ENCODE peak calls at places on chromosomes 1 and 21, in seven cellular contexts. R, P, E, O, C, L and N are unnamed samples.

GRCh38 chr1:12142891-12143630 is 23.7 kb upstream of the TNFRSF1B start:
- DNase-seq in R (no peak), P (peak; percentile 90), E (no peak), O (peak; percentile 79), C (no peak), L (no peak), N (no peak)

GRCh38 chr1:29256395-29256794 is 20.1 kb downstream of the PTPRU start:
- DNase-seq in R (no peak), P (peak; percentile 30), E (no peak), O (no peak), C (no peak), L (no peak), N (no peak)

GRCh38 chr1:169133801-169134558 is 27.5 kb downstream of the ATP1B1 start:
- DNase-seq in R (no peak), P (no peak), E (no peak), O (no peak), C (no peak), L (no peak), N (no peak)

GRCh38 chr1:61334718-61335589 is 252.6 kb downstream of the NFIA start:
- DNase-seq in R (no peak), P (no peak), E (no peak), O (no peak), C (peak; percentile 30), L (peak; percentile 67), N (no peak)

GRCh38 chr1:193308438-193308837 is 122.0 kb upstream of the B3GALT2 start:
- DNase-seq in R (no peak), P (no peak), E (no peak), O (no peak), C (no peak), L (peak; percentile 6), N (no peak)

GRCh38 chr1:178497903-178498478 is 1.2 kb upstream of the CLEC20A start:
- DNase-seq in R (no peak), P (no peak), E (no peak), O (no peak), C (no peak), L (no peak), N (no peak)

GRCh38 chr1:2090216-2090890 is 40.1 kb downstream of the PRKCZ start:
- DNase-seq in R (no peak), P (no peak), E (no peak), O (no peak), C (no peak), L (no peak), N (no peak)

GRCh38 chr1:44808938-44809917 is 905 bp downstream of the BTBD19 start:
- DNase-seq in R (peak; percentile 76), P (peak; percentile 92), E (no peak), O (peak; percentile 80), C (peak; percentile 51), L (peak; percentile 79), N (no peak)

GRCh38 chr1:204844326-204844725 is 26.3 kb upstream of the NFASC start:
- DNase-seq in R (no peak), P (no peak), E (no peak), O (no peak), C (no peak), L (no peak), N (no peak)

GRCh38 chr1:81547261-81547911 is 253.3 kb upstream of the ADGRL2 start:
- DNase-seq in R (no peak), P (no peak), E (no peak), O (no peak), C (no peak), L (no peak), N (no peak)

GRCh38 chr21:42515708-42516502 is 2.3 kb downstream of the SLC37A1 start:
- DNase-seq in R (peak; percentile 78), P (no peak), E (no peak), O (peak; percentile 80), C (no peak), L (peak; percentile 65), N (no peak)

GRCh38 chr1:209789245-209789644 is 4.9 kb upstream of the C1orf74 start:
- DNase-seq in R (no peak), P (no peak), E (no peak), O (no peak), C (no peak), L (no peak), N (no peak)

GRCh38 chr1:24874611-24875225 is 55.4 kb downstream of the RUNX3 start:
- DNase-seq in R (peak; percentile 23), P (no peak), E (no peak), O (no peak), C (no peak), L (no peak), N (no peak)

GRCh38 chr1:9629445-9630201 is 21.9 kb upstream of the PIK3CD start:
- DNase-seq in R (peak; percentile 50), P (peak; percentile 98), E (no peak), O (peak; percentile 87), C (peak; percentile 46), L (no peak), N (no peak)

GRCh38 chr1:67347688-67348472 is 40.2 kb downstream of the IL12RB2 start:
- DNase-seq in R (peak; percentile 38), P (no peak), E (no peak), O (no peak), C (peak; percentile 41), L (peak; percentile 70), N (no peak)

GRCh38 chr1:64121766-64122385 is 81.5 kb upstream of the UBE2U start:
- DNase-seq in R (no peak), P (no peak), E (no peak), O (no peak), C (no peak), L (no peak), N (no peak)

GRCh38 chr1:230869499-230869898 is 1.2 kb upstream of the C1orf198 start:
- DNase-seq in R (no peak), P (no peak), E (no peak), O (no peak), C (no peak), L (no peak), N (no peak)

GRCh38 chr1:182159443-182159842 is 97.9 kb upstream of the ZNF648 start:
- DNase-seq in R (no peak), P (no peak), E (no peak), O (no peak), C (no peak), L (no peak), N (no peak)

GRCh38 chr1:32128479-32128878 is 20.6 kb downstream of the KPNA6 start:
- DNase-seq in R (no peak), P (no peak), E (no peak), O (no peak), C (no peak), L (no peak), N (no peak)

GRCh38 chr1:215188302-215188950 is 105.9 kb downstream of the KCNK2 start:
- DNase-seq in R (no peak), P (no peak), E (no peak), O (no peak), C (no peak), L (no peak), N (no peak)

GRCh38 chr1:232226197-232226681 is 403.7 kb downstream of the SIPA1L2 start:
- DNase-seq in R (no peak), P (no peak), E (peak; percentile 20), O (no peak), C (no peak), L (no peak), N (peak; percentile 46)
- H3K4me3 ChIP-seq in R (no peak overlapping the region), P (no peak overlapping the region), E (no peak overlapping the region), O (no peak overlapping the region), C (no peak overlapping the region), L (no peak overlapping the region), N (no peak overlapping the region)

DNA sequence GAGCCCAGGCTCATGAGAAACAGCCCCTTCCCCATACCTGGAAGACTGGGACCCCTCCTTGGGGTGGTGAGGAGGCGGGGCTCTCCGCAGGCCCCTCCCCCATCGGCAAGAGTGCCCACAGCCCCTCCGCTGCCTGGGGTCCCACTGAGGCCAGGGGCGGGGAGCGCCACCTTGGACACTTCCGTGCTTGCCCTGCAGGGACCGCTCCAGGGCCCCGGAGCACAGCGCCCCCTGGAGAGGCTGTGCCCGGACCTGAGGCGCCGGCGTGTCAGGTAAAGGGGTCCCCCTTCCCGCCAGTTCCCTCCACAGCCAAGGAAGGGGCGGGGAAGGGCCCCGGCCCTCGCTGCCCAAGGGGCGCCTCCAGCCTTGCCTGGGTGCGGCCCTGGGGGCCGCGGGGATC is 21.5 kb downstream of the INAVA start:
- DNase-seq in R (no peak), P (peak; percentile 51), E (no peak), O (no peak), C (no peak), L (no peak), N (no peak)
- TF ChIP-seq CTCF in R (no peak), P (no peak), E (no peak), O (no peak), C (no peak), L (peak; percentile 21), N (no peak)

GRCh38 chr1:51343624-51344023 is 13.3 kb upstream of the TTC39A start:
- DNase-seq in R (no peak), P (no peak), E (no peak), O (no peak), C (no peak), L (no peak), N (no peak)

GRCh38 chr1:51344276-51344601 is 13.9 kb upstream of the TTC39A start:
- DNase-seq in R (no peak), P (no peak), E (no peak), O (no peak), C (no peak), L (no peak), N (no peak)

GRCh38 chr1:51342591-51343206 is 12.3 kb upstream of the TTC39A start:
- DNase-seq in R (no peak), P (no peak), E (no peak), O (no peak), C (no peak), L (no peak), N (no peak)

GRCh38 chr1:51340380-51340779 is 10.0 kb upstream of the TTC39A start:
- DNase-seq in R (no peak), P (no peak), E (no peak), O (no peak), C (no peak), L (no peak), N (no peak)

DNA sequence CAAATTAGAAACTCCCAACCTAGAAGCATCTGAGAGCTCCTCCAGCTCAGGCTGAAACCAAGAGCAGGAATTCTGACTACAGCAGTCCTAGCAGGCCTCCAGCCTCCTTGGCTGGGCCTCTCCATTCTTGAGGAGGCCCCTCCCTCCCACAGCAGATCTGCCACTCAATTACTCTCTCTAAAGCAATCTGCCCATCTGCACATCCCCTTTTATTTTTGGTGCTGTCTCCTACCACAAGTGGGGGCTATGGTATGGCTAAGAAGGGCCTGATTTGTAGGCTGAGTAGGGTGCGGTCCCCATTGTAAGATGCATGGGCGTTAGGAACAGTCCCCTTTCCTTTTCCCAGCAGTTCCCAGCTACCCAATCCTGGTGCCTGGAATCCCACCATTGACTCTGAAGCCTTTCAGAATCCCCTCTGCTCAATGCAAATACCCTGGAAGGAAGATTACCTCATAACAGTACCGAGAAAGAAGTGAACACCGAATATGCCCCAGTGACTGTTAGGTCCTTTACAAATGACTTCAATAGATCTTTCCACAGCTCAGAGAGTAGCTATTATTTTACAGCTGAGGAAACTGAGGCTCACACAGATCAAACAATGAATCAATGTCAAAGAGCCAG is 11.6 kb upstream of the TTC39A start:
- DNase-seq in R (no peak), P (no peak), E (no peak), O (no peak), C (no peak), L (no peak), N (no peak)
- H3K4me3 ChIP-seq in R (no peak overlapping the region), P (no peak overlapping the region), E (no peak overlapping the region), O (no peak overlapping the region), C (no peak overlapping the region), L (no peak overlapping the region), N (no peak overlapping the region)

DNA sequence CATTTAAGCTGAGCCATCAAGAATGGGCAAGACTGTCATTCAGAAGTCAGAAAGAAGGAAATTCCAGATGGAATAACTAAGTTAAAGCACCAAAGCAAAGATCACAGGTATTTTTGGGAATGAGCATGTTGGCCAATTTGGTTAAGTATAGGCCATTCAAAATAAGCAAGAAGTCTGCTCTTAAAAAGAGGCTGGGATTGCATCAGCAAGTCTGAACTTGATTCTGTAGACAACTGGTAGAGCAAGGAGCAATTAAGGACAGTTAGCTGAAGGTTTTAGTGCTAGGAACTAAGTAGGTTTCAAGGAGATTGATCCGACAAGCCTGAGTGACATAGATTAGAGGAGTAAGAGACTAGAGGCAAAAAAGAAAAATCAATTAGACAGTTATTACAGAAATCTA is 8.4 kb downstream of the ANKRD45 start:
- DNase-seq in R (no peak), P (no peak), E (no peak), O (no peak), C (no peak), L (no peak), N (no peak)
- TF ChIP-seq CTCF in R (no peak), P (no peak), E (no peak), O (no peak), C (no peak), L (no peak), N (no peak)